ENCODE peak calls at places on chromosomes 16 and 17, in seven cellular contexts. E is left ventricle myocardium inferior, C is body of pancreas, F is uterus, I is colonic mucosa, H is mesendoderm, Q is gastrocnemius medialis. N is an unnamed sample.

GRCh38 chr17:7842950-7843535 is 9.0 kb downstream of the KDM6B start:
- DNase-seq in E (peak; percentile 70), C (peak; percentile 87), F (peak; percentile 78), I (peak; percentile 76), H (peak; percentile 85), Q (peak; percentile 68), N (peak; percentile 79)

GRCh38 chr16:86093801-86094750 is 195.1 kb downstream of the IRF8 start:
- DNase-seq in E (no peak), C (no peak), F (no peak), I (no peak), H (no peak), Q (no peak), N (peak; percentile 72)

GRCh38 chr17:13587487-13588338 is 14.0 kb downstream of the HS3ST3A1 start:
- DNase-seq in E (no peak), C (no peak), F (no peak), I (no peak), H (no peak), Q (no peak), N (no peak)

GRCh38 chr17:81901167-81902022 is 643 bp upstream of the NPB start:
- DNase-seq in E (no peak), C (no peak), F (no peak), I (no peak), H (no peak), Q (no peak), N (no peak)

GRCh38 chr16:58417035-58417434 is 24.8 kb downstream of the GINS3 start:
- DNase-seq in E (no peak), C (no peak), F (no peak), I (no peak), H (no peak), Q (no peak), N (no peak)

GRCh38 chr16:58306327-58306726 is 11.5 kb upstream of the PRSS54 start:
- DNase-seq in E (no peak), C (peak; percentile 25), F (no peak), I (peak; percentile 36), H (no peak), Q (no peak), N (no peak)

GRCh38 chr17:78357687-78358537 is 2.0 kb downstream of the SOCS3 start:
- DNase-seq in E (no peak), C (no peak), F (no peak), I (peak; percentile 23), H (peak; percentile 72), Q (no peak), N (peak; percentile 74)

GRCh38 chr17:8631554-8631877 is 991 bp upstream of the MYH10 start:
- DNase-seq in E (no peak), C (no peak), F (no peak), I (no peak), H (no peak), Q (no peak), N (no peak)

GRCh38 chr17:47286198-47286914 is 32.7 kb downstream of the ITGB3 start:
- DNase-seq in E (no peak), C (no peak), F (no peak), I (no peak), H (no peak), Q (no peak), N (no peak)

GRCh38 chr16:86590501-86591144 is 12.3 kb downstream of the FOXL1 start:
- DNase-seq in E (no peak), C (no peak), F (no peak), I (no peak), H (no peak), Q (no peak), N (no peak)

GRCh38 chr16:53045554-53046250 is 7.0 kb downstream of the CHD9NB start:
- DNase-seq in E (no peak), C (peak; percentile 27), F (no peak), I (peak; percentile 77), H (no peak), Q (no peak), N (no peak)

GRCh38 chr16:15553313-15554088 is 89.5 kb downstream of the MARF1 start:
- DNase-seq in E (no peak), C (no peak), F (no peak), I (no peak), H (no peak), Q (no peak), N (no peak)

GRCh38 chr17:32596666-32597065 is 109.9 kb downstream of the CDK5R1 start:
- DNase-seq in E (no peak), C (no peak), F (no peak), I (no peak), H (peak; percentile 26), Q (no peak), N (no peak)

GRCh38 chr16:79037429-79038373 is 562.8 kb downstream of the MAF start:
- DNase-seq in E (no peak), C (peak; percentile 7), F (no peak), I (peak; percentile 24), H (no peak), Q (no peak), N (no peak)

GRCh38 chr17:64596988-64597387 is 65.1 kb downstream of the SMURF2 start:
- DNase-seq in E (no peak), C (no peak), F (no peak), I (no peak), H (no peak), Q (no peak), N (no peak)

GRCh38 chr17:64596439-64596838 is 65.7 kb downstream of the SMURF2 start:
- DNase-seq in E (no peak), C (no peak), F (no peak), I (no peak), H (no peak), Q (no peak), N (no peak)

GRCh38 chr17:64599187-64599676 is 62.9 kb downstream of the SMURF2 start:
- DNase-seq in E (no peak), C (peak; percentile 5), F (no peak), I (no peak), H (no peak), Q (no peak), N (no peak)

GRCh38 chr17:64598672-64599071 is 63.4 kb downstream of the SMURF2 start:
- DNase-seq in E (no peak), C (no peak), F (no peak), I (no peak), H (no peak), Q (no peak), N (no peak)

GRCh38 chr17:64599827-64600226 is 62.3 kb downstream of the SMURF2 start:
- DNase-seq in E (no peak), C (no peak), F (no peak), I (no peak), H (no peak), Q (no peak), N (no peak)
- H3K4me3 ChIP-seq in E (no peak overlapping the region), C (no peak overlapping the region), F (no peak overlapping the region), I (no peak overlapping the region), H (no peak overlapping the region), Q (no peak overlapping the region), N (no peak overlapping the region)

DNA sequence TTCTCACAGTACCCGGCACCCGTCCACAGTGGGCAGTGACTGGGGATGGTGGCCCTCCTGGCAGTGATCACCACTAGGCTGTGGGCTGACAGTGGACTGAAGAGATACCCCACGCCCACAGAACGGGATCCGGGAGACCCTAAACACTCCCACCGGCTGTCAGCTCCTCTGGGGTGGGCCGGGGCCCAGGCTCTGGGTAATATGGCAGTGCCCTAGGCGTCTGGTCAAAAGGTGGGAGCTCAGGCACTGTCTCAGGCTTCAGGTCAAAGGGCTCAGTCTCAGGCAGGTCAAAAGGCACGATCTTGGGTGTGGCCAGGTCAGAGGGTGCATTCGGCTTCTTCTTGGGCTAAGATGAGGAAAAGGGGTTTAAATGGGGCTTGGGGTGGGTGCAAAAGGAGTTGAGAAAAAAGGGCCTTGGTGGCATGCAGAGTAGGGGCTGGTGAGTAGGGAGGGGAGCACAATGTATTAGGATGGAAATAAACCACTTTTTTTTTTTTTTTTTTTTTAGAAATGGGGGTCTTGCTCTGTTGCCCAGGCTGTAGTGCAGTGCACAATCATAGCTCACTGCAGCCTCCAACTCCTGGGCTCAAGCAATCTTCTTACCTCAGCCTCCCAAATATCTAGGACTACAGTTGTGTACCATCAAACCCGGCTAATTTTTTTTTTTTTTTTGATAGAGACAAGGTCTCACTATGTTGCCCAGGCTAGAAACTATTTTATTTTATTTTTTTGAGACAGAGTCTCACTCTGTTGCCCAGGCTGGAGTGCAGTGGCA is 11.0 kb downstream of the CAVIN1 start:
- DNase-seq in E (no peak), C (no peak), F (no peak), I (no peak), H (no peak), Q (no peak), N (no peak)
- H3K4me3 ChIP-seq in E (peak overlapping the region; percentile 32), C (no peak overlapping the region), F (no peak overlapping the region), I (no peak overlapping the region), H (no peak overlapping the region), Q (no peak overlapping the region), N (no peak overlapping the region)

DNA sequence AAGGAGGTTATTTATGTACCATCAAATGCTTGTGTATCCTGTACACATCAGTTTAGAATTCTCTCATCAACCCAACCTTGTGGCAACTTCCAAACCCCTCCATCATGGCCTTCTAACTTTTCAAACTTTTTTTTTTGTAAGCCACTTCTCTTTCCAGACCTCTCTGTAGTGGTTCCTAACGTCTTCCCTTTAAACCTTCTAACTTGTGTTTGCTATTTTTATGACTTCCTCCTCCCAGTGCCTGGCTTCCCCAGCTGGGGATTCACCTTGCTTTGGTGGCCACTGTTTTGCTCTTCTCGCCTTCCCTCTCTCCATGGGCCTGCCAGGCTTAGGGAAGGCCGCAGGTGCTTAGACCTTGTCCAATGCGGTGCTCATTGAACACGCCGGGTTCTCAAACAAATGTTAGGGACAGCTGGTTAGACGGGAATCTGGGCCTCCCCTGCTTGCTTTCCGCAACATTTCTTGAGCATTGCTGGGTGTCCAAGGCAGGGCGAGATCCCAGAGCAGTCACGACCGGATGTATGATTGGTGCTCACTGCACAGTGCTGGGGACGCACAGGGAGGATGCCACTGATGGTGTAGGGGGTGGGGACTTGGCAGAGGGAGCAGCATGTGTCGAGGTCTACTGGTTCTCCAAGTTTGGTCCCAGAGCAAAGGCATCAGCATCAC is 1.1 kb upstream of the XYLT2 start:
- DNase-seq in E (no peak), C (no peak), F (no peak), I (peak; percentile 49), H (no peak), Q (no peak), N (peak; percentile 43)
- H3K4me3 ChIP-seq in E (peak overlapping the region; percentile 96), C (no peak overlapping the region), F (no peak overlapping the region), I (no peak overlapping the region), H (no peak overlapping the region), Q (no peak overlapping the region), N (no peak overlapping the region)

GRCh38 chr16:56267888-56268287 is 76.6 kb downstream of the GNAO1 start:
- DNase-seq in E (no peak), C (no peak), F (no peak), I (no peak), H (no peak), Q (no peak), N (no peak)
- H3K4me3 ChIP-seq in E (no peak overlapping the region), C (no peak overlapping the region), F (no peak overlapping the region), I (no peak overlapping the region), H (no peak overlapping the region), Q (no peak overlapping the region), N (no peak overlapping the region)

DNA sequence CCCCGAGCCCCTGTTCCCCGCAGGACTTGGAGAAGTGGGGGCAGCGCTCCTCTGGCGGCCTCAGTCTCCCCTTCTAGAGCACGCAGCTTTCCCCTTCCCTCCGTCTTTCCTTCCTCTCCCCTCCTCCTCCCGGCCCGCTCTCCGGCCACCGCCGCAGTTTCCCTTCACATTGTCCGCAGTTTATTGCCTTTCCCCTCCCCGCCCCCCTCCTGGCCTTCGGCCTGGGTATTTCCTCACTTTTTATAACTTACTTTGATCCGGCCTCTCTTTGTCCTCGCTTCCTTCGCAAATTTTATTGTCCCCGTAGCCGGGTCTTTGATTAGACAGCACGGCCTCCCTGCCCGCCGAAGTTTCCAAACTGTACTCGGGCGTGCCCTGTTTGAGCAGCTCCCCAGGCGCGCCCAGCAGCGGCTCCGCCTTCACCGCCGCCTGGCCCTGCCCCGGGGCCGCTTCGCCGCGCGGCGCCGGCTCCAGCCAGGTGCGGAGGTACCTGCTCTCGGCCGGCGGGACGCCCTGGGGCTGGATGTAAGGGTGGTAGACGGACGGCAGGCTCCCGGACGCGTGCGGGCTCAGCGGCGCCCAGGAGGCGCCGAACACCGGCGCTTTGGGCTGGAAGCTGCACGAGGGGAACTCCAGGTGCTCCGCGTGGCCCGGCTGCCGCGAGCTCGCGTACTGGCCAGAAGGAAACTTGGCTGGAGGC is 506 bp downstream of the HOXB9 start:
- DNase-seq in E (no peak), C (peak; percentile 13), F (peak; percentile 52), I (peak; percentile 91), H (peak; percentile 76), Q (no peak), N (peak; percentile 92)
- H3K4me3 ChIP-seq in E (peak overlapping the region; percentile 58), C (no peak overlapping the region), F (peak overlapping the region; percentile 3), I (peak overlapping the region; percentile 48), H (peak overlapping the region; percentile 10), Q (peak overlapping the region; percentile 53), N (peak overlapping the region; percentile 8)

N was measured in H7.